ENCODE peak calls at places on chromosome 20, in eight cellular contexts. P is AG20443; H is cardiac fibroblast; J is astrocyte of the spinal cord; T is progenitor cell of endocrine pancreas; R is NAMALWA; X is activated T-helper 1 cell treated with anti-CD3 and anti-CD28 coated beads, Interleukin-12 subunit alpha, Interleukin-12 subunit beta, Interleukin-2, Interleukin-4 antibody, amounts not matched to agents 30 ng/mL and 10 ng/mL and 1 ng/mL, durations not matched to agents 14 hours and 24 hours and 36 hours; G is CD8-positive, alpha-beta memory T cell. K is an unnamed sample.

GRCh38 chr20:19492116-19492515 is 265.9 kb upstream of the RIN2 start:
- DNase-seq in X (no peak), P (no peak), H (peak; percentile 10), T (no peak), R (no peak), J (no peak), G (no peak), K (no peak)

GRCh38 chr20:10603378-10603777 is 70.4 kb downstream of the JAG1 start:
- DNase-seq in G (no peak), H (no peak), T (no peak), R (no peak), X (no peak), P (no peak), J (no peak), K (no peak)

GRCh38 chr20:37522258-37523011 is 1.4 kb downstream of the NNAT start:
- DNase-seq in X (no peak), H (no peak), J (peak; percentile 58), G (no peak), T (no peak), R (no peak), P (no peak), K (peak; percentile 39)

GRCh38 chr20:19423097-19423891 is 210.9 kb downstream of the SLC24A3 start:
- DNase-seq in G (no peak), X (no peak), R (no peak), T (no peak), P (no peak), H (no peak), J (peak; percentile 32), K (no peak)

GRCh38 chr20:10369723-10370090 is 64.3 kb downstream of the MKKS start:
- DNase-seq in J (peak; percentile 58), H (peak; percentile 76), X (no peak), P (no peak), T (no peak), G (no peak), R (no peak), K (peak; percentile 58)

GRCh38 chr20:6882911-6883310 is 115.4 kb downstream of the BMP2 start:
- DNase-seq in X (no peak), H (no peak), P (no peak), T (no peak), R (no peak), J (peak; percentile 69), G (no peak), K (no peak)

GRCh38 chr20:25273046-25273445 is 25.2 kb downstream of the PYGB start:
- DNase-seq in H (no peak), X (no peak), P (no peak), J (no peak), T (no peak), R (no peak), G (no peak), K (no peak)

GRCh38 chr20:12012241-12013222 is 94.8 kb downstream of the BTBD3 start:
- DNase-seq in H (peak; percentile 75), T (no peak), J (peak; percentile 48), X (peak; percentile 4), R (peak; percentile 75), G (no peak), P (peak; percentile 69), K (peak; percentile 74)

GRCh38 chr20:37414133-37414532 is 68.2 kb downstream of the SRC start:
- DNase-seq in X (no peak), P (no peak), J (no peak), H (no peak), G (no peak), R (no peak), T (no peak), K (no peak)

GRCh38 chr20:49724637-49725606 is 11.2 kb upstream of the B4GALT5 start:
- DNase-seq in P (peak; percentile 34), G (no peak), J (no peak), T (no peak), H (peak; percentile 48), X (no peak), R (peak; percentile 4), K (peak; percentile 80)